ENCODE peak calls at places on chromosome 1, in ten cellular contexts. One of them, this sample, is unnamed.

GRCh38 chr1:147079400-147080012 is 92.8 kb downstream of the PRKAB2 start:
- DNase-seq in ELR: no peak
- DNase-seq in Right ventricle myocardium superior: no peak
- DNase-seq in HEK293T: no peak
- DNase-seq in effector memory CD4-positive, alpha-beta T cell: no peak
- DNase-seq in cerebellar nuclear complex: no peak
- DNase-seq in IMR-90: no peak
- DNase-seq in ACHN: no peak
- DNase-seq in stomach: no peak
- DNase-seq in kidney tubule cell: no peak
- DNase-seq in this sample: peak

GRCh38 chr1:151549199-151549598 is 9.1 kb downstream of the TUFT1 start:
- DNase-seq in ELR: peak
- DNase-seq in Right ventricle myocardium superior: no peak
- DNase-seq in HEK293T: no peak
- DNase-seq in effector memory CD4-positive, alpha-beta T cell: no peak
- DNase-seq in cerebellar nuclear complex: no peak
- DNase-seq in IMR-90: no peak
- DNase-seq in ACHN: no peak
- DNase-seq in stomach: no peak
- DNase-seq in kidney tubule cell: no peak
- DNase-seq in this sample: no peak

GRCh38 chr1:218366322-218367052 is 21.4 kb downstream of the TGFB2 start:
- DNase-seq in ELR: no peak
- DNase-seq in Right ventricle myocardium superior: no peak
- DNase-seq in HEK293T: no peak
- DNase-seq in effector memory CD4-positive, alpha-beta T cell: no peak
- DNase-seq in cerebellar nuclear complex: no peak
- DNase-seq in IMR-90: peak
- DNase-seq in ACHN: peak
- DNase-seq in stomach: no peak
- DNase-seq in kidney tubule cell: peak
- DNase-seq in this sample: no peak

GRCh38 chr1:8472668-8473067 is 154.8 kb downstream of the SLC45A1 start:
- DNase-seq in ELR: no peak
- DNase-seq in Right ventricle myocardium superior: no peak
- DNase-seq in HEK293T: no peak
- DNase-seq in effector memory CD4-positive, alpha-beta T cell: no peak
- DNase-seq in cerebellar nuclear complex: no peak
- DNase-seq in IMR-90: no peak
- DNase-seq in ACHN: no peak
- DNase-seq in stomach: no peak
- DNase-seq in kidney tubule cell: peak
- DNase-seq in this sample: peak

GRCh38 chr1:84103197-84103992 is 40.7 kb upstream of the PRKACB start:
- DNase-seq in ELR: peak
- DNase-seq in Right ventricle myocardium superior: peak
- DNase-seq in HEK293T: peak
- DNase-seq in effector memory CD4-positive, alpha-beta T cell: no peak
- DNase-seq in cerebellar nuclear complex: no peak
- DNase-seq in IMR-90: peak
- DNase-seq in ACHN: peak
- DNase-seq in stomach: no peak
- DNase-seq in kidney tubule cell: peak
- DNase-seq in this sample: peak

GRCh38 chr1:116923421-116923820 is 13.7 kb downstream of the PTGFRN start:
- DNase-seq in ELR: no peak
- DNase-seq in Right ventricle myocardium superior: no peak
- DNase-seq in HEK293T: no peak
- DNase-seq in effector memory CD4-positive, alpha-beta T cell: no peak
- DNase-seq in cerebellar nuclear complex: no peak
- DNase-seq in IMR-90: no peak
- DNase-seq in ACHN: no peak
- DNase-seq in stomach: no peak
- DNase-seq in kidney tubule cell: no peak
- DNase-seq in this sample: no peak

GRCh38 chr1:236400061-236400638 is 6.1 kb downstream of the EDARADD start:
- DNase-seq in ELR: no peak
- DNase-seq in Right ventricle myocardium superior: no peak
- DNase-seq in HEK293T: no peak
- DNase-seq in effector memory CD4-positive, alpha-beta T cell: no peak
- DNase-seq in cerebellar nuclear complex: no peak
- DNase-seq in IMR-90: no peak
- DNase-seq in ACHN: no peak
- DNase-seq in stomach: no peak
- DNase-seq in kidney tubule cell: no peak
- DNase-seq in this sample: no peak

GRCh38 chr1:228697209-228698016 is 37.9 kb upstream of the RHOU start:
- DNase-seq in ELR: peak
- DNase-seq in Right ventricle myocardium superior: peak
- DNase-seq in HEK293T: no peak
- DNase-seq in effector memory CD4-positive, alpha-beta T cell: no peak
- DNase-seq in cerebellar nuclear complex: no peak
- DNase-seq in IMR-90: peak
- DNase-seq in ACHN: no peak
- DNase-seq in stomach: peak
- DNase-seq in kidney tubule cell: peak
- DNase-seq in this sample: no peak

GRCh38 chr1:32884726-32885125 is 1.6 kb upstream of the HPCA start:
- DNase-seq in ELR: no peak
- DNase-seq in Right ventricle myocardium superior: no peak
- DNase-seq in HEK293T: no peak
- DNase-seq in effector memory CD4-positive, alpha-beta T cell: no peak
- DNase-seq in cerebellar nuclear complex: no peak
- DNase-seq in IMR-90: no peak
- DNase-seq in ACHN: no peak
- DNase-seq in stomach: no peak
- DNase-seq in kidney tubule cell: no peak
- DNase-seq in this sample: no peak

GRCh38 chr1:53608676-53609075 is 130.3 kb downstream of the GLIS1 start:
- DNase-seq in ELR: no peak
- DNase-seq in Right ventricle myocardium superior: no peak
- DNase-seq in HEK293T: no peak
- DNase-seq in effector memory CD4-positive, alpha-beta T cell: no peak
- DNase-seq in cerebellar nuclear complex: no peak
- DNase-seq in IMR-90: no peak
- DNase-seq in ACHN: no peak
- DNase-seq in stomach: no peak
- DNase-seq in kidney tubule cell: no peak
- DNase-seq in this sample: no peak

GRCh38 chr1:94270801-94271203 is 33.4 kb upstream of the ARHGAP29 start:
- DNase-seq in ELR: peak
- DNase-seq in Right ventricle myocardium superior: no peak
- DNase-seq in HEK293T: no peak
- DNase-seq in effector memory CD4-positive, alpha-beta T cell: no peak
- DNase-seq in cerebellar nuclear complex: no peak
- DNase-seq in IMR-90: peak
- DNase-seq in ACHN: peak
- DNase-seq in stomach: no peak
- DNase-seq in kidney tubule cell: peak
- DNase-seq in this sample: no peak

GRCh38 chr1:72397786-72398185 is 115.4 kb upstream of the NEGR1 start:
- DNase-seq in ELR: peak
- DNase-seq in Right ventricle myocardium superior: no peak
- DNase-seq in HEK293T: no peak
- DNase-seq in effector memory CD4-positive, alpha-beta T cell: no peak
- DNase-seq in cerebellar nuclear complex: no peak
- DNase-seq in IMR-90: peak
- DNase-seq in ACHN: no peak
- DNase-seq in stomach: no peak
- DNase-seq in kidney tubule cell: peak
- DNase-seq in this sample: no peak

GRCh38 chr1:29166291-29166878 is 15.3 kb downstream of the SRSF4 start:
- DNase-seq in ELR: no peak
- DNase-seq in Right ventricle myocardium superior: no peak
- DNase-seq in HEK293T: no peak
- DNase-seq in effector memory CD4-positive, alpha-beta T cell: no peak
- DNase-seq in cerebellar nuclear complex: no peak
- DNase-seq in IMR-90: no peak
- DNase-seq in ACHN: no peak
- DNase-seq in stomach: no peak
- DNase-seq in kidney tubule cell: peak
- DNase-seq in this sample: no peak

GRCh38 chr1:178644308-178645120 is 80.5 kb upstream of the RALGPS2 start:
- DNase-seq in ELR: no peak
- DNase-seq in Right ventricle myocardium superior: no peak
- DNase-seq in HEK293T: no peak
- DNase-seq in effector memory CD4-positive, alpha-beta T cell: no peak
- DNase-seq in cerebellar nuclear complex: no peak
- DNase-seq in IMR-90: peak
- DNase-seq in ACHN: no peak
- DNase-seq in stomach: peak
- DNase-seq in kidney tubule cell: no peak
- DNase-seq in this sample: no peak

GRCh38 chr1:119549719-119550141 is 42.7 kb downstream of the HSD3B1 start:
- DNase-seq in ELR: peak
- DNase-seq in Right ventricle myocardium superior: peak
- DNase-seq in HEK293T: peak
- DNase-seq in effector memory CD4-positive, alpha-beta T cell: no peak
- DNase-seq in cerebellar nuclear complex: peak
- DNase-seq in IMR-90: peak
- DNase-seq in ACHN: peak
- DNase-seq in stomach: peak
- DNase-seq in kidney tubule cell: peak
- DNase-seq in this sample: no peak

GRCh38 chr1:235683653-235684052 is 34.1 kb upstream of the GNG4 start:
- DNase-seq in ELR: no peak
- DNase-seq in Right ventricle myocardium superior: no peak
- DNase-seq in HEK293T: no peak
- DNase-seq in effector memory CD4-positive, alpha-beta T cell: no peak
- DNase-seq in cerebellar nuclear complex: no peak
- DNase-seq in IMR-90: peak
- DNase-seq in ACHN: no peak
- DNase-seq in stomach: no peak
- DNase-seq in kidney tubule cell: no peak
- DNase-seq in this sample: no peak

GRCh38 chr1:64701071-64701470 is 43.8 kb upstream of the RAVER2 start:
- DNase-seq in ELR: no peak
- DNase-seq in Right ventricle myocardium superior: no peak
- DNase-seq in HEK293T: no peak
- DNase-seq in effector memory CD4-positive, alpha-beta T cell: no peak
- DNase-seq in cerebellar nuclear complex: no peak
- DNase-seq in IMR-90: no peak
- DNase-seq in ACHN: no peak
- DNase-seq in stomach: no peak
- DNase-seq in kidney tubule cell: peak
- DNase-seq in this sample: no peak

GRCh38 chr1:89553195-89553584 is 28.6 kb downstream of the LRRC8B start:
- DNase-seq in ELR: no peak
- DNase-seq in Right ventricle myocardium superior: no peak
- DNase-seq in HEK293T: no peak
- DNase-seq in effector memory CD4-positive, alpha-beta T cell: no peak
- DNase-seq in cerebellar nuclear complex: no peak
- DNase-seq in IMR-90: no peak
- DNase-seq in ACHN: no peak
- DNase-seq in stomach: no peak
- DNase-seq in kidney tubule cell: no peak
- DNase-seq in this sample: no peak

GRCh38 chr1:165344736-165345135 is 11.8 kb downstream of the LMX1A start:
- DNase-seq in ELR: no peak
- DNase-seq in Right ventricle myocardium superior: no peak
- DNase-seq in HEK293T: no peak
- DNase-seq in effector memory CD4-positive, alpha-beta T cell: no peak
- DNase-seq in cerebellar nuclear complex: no peak
- DNase-seq in IMR-90: no peak
- DNase-seq in ACHN: no peak
- DNase-seq in stomach: no peak
- DNase-seq in kidney tubule cell: no peak
- DNase-seq in this sample: no peak

GRCh38 chr1:204065174-204065985 is 7.5 kb upstream of the SOX13 start:
- DNase-seq in ELR: peak
- DNase-seq in Right ventricle myocardium superior: peak
- DNase-seq in HEK293T: no peak
- DNase-seq in effector memory CD4-positive, alpha-beta T cell: no peak
- DNase-seq in cerebellar nuclear complex: no peak
- DNase-seq in IMR-90: peak
- DNase-seq in ACHN: peak
- DNase-seq in stomach: peak
- DNase-seq in kidney tubule cell: peak
- DNase-seq in this sample: no peak

GRCh38 chr1:119613769-119614358 is 34.2 kb downstream of the ZNF697 start:
- DNase-seq in ELR: peak
- DNase-seq in Right ventricle myocardium superior: peak
- DNase-seq in HEK293T: peak
- DNase-seq in effector memory CD4-positive, alpha-beta T cell: peak
- DNase-seq in cerebellar nuclear complex: peak
- DNase-seq in IMR-90: peak
- DNase-seq in ACHN: peak
- DNase-seq in stomach: peak
- DNase-seq in kidney tubule cell: peak
- DNase-seq in this sample: peak

GRCh38 chr1:226002667-226003501 is 3.7 kb upstream of the SDE2 start:
- DNase-seq in ELR: peak
- DNase-seq in Right ventricle myocardium superior: peak
- DNase-seq in HEK293T: peak
- DNase-seq in effector memory CD4-positive, alpha-beta T cell: no peak
- DNase-seq in cerebellar nuclear complex: peak
- DNase-seq in IMR-90: peak
- DNase-seq in ACHN: peak
- DNase-seq in stomach: peak
- DNase-seq in kidney tubule cell: no peak
- DNase-seq in this sample: no peak

GRCh38 chr1:37753473-37754321 is 11.2 kb downstream of the EPHA10 start:
- DNase-seq in ELR: no peak
- DNase-seq in Right ventricle myocardium superior: no peak
- DNase-seq in HEK293T: no peak
- DNase-seq in effector memory CD4-positive, alpha-beta T cell: no peak
- DNase-seq in cerebellar nuclear complex: no peak
- DNase-seq in IMR-90: no peak
- DNase-seq in ACHN: no peak
- DNase-seq in stomach: no peak
- DNase-seq in kidney tubule cell: no peak
- DNase-seq in this sample: no peak

GRCh38 chr1:117754061-117754969 is 148.5 kb downstream of the TENT5C start:
- DNase-seq in ELR: peak
- DNase-seq in Right ventricle myocardium superior: no peak
- DNase-seq in HEK293T: peak
- DNase-seq in effector memory CD4-positive, alpha-beta T cell: peak
- DNase-seq in cerebellar nuclear complex: peak
- DNase-seq in IMR-90: peak
- DNase-seq in ACHN: peak
- DNase-seq in stomach: peak
- DNase-seq in kidney tubule cell: peak
- DNase-seq in this sample: peak

GRCh38 chr1:236853916-236854601 is 59.0 kb downstream of the MTR start:
- DNase-seq in ELR: peak
- DNase-seq in Right ventricle myocardium superior: no peak
- DNase-seq in HEK293T: no peak
- DNase-seq in effector memory CD4-positive, alpha-beta T cell: no peak
- DNase-seq in cerebellar nuclear complex: no peak
- DNase-seq in IMR-90: peak
- DNase-seq in ACHN: no peak
- DNase-seq in stomach: no peak
- DNase-seq in kidney tubule cell: no peak
- DNase-seq in this sample: no peak

GRCh38 chr1:159857889-159858288 is 4.6 kb downstream of the VSIG8 start:
- DNase-seq in ELR: no peak
- DNase-seq in Right ventricle myocardium superior: no peak
- DNase-seq in HEK293T: no peak
- DNase-seq in effector memory CD4-positive, alpha-beta T cell: no peak
- DNase-seq in cerebellar nuclear complex: no peak
- DNase-seq in IMR-90: no peak
- DNase-seq in ACHN: no peak
- DNase-seq in stomach: no peak
- DNase-seq in kidney tubule cell: no peak
- DNase-seq in this sample: no peak

GRCh38 chr1:154851392-154852177 is 18.5 kb downstream of the KCNN3 start:
- DNase-seq in ELR: peak
- DNase-seq in Right ventricle myocardium superior: no peak
- DNase-seq in HEK293T: peak
- DNase-seq in effector memory CD4-positive, alpha-beta T cell: no peak
- DNase-seq in cerebellar nuclear complex: no peak
- DNase-seq in IMR-90: no peak
- DNase-seq in ACHN: no peak
- DNase-seq in stomach: no peak
- DNase-seq in kidney tubule cell: no peak
- DNase-seq in this sample: no peak

GRCh38 chr1:21586926-21587601 is 77.8 kb downstream of the ALPL start:
- DNase-seq in ELR: peak
- DNase-seq in Right ventricle myocardium superior: peak
- DNase-seq in HEK293T: no peak
- DNase-seq in effector memory CD4-positive, alpha-beta T cell: no peak
- DNase-seq in cerebellar nuclear complex: no peak
- DNase-seq in IMR-90: peak
- DNase-seq in ACHN: peak
- DNase-seq in stomach: peak
- DNase-seq in kidney tubule cell: peak
- DNase-seq in this sample: no peak